ENCODE peak calls at places on chromosomes 1 and 21, in ten cellular contexts. B is sigmoid colon, O is cardiac muscle cell, U is upper lobe of right lung, F is IMR-90, J is lung, T is heart left ventricle, Z is dorsolateral prefrontal cortex, E is uterus, G is pancreas. W is an unnamed sample.

GRCh38 chr1:17304155-17304826 is 3.7 kb upstream of the PADI4 start:
- DNase-seq in B (peak), O (no peak), U (peak), F (no peak), J (no peak), T (no peak), Z (no peak), E (no peak), G (no peak), W (no peak)

GRCh38 chr1:71695084-71695483 is 587.3 kb downstream of the NEGR1 start:
- DNase-seq in B (no peak), O (no peak), U (no peak), F (no peak), J (no peak), T (no peak), Z (no peak), E (no peak), G (no peak), W (no peak)

GRCh38 chr1:46816930-46817329 is 18.1 kb downstream of the CYP4B1 start:
- DNase-seq in B (no peak), O (no peak), U (no peak), F (no peak), J (no peak), T (no peak), Z (no peak), E (no peak), G (no peak), W (no peak)

GRCh38 chr1:23696335-23696989 is 4.9 kb downstream of the RPL11 start:
- DNase-seq in B (no peak), O (peak), U (no peak), F (peak), J (no peak), T (no peak), Z (no peak), E (no peak), G (no peak), W (no peak)

GRCh38 chr1:79982218-79982617 is 975.7 kb upstream of the ADGRL4 start:
- DNase-seq in B (peak), O (peak), U (peak), F (peak), J (peak), T (peak), Z (peak), E (peak), G (peak), W (peak)

GRCh38 chr21:16124397-16125130 is 394.8 kb downstream of the USP25 start:
- DNase-seq in B (no peak), O (peak), U (no peak), F (peak), J (no peak), T (no peak), Z (no peak), E (no peak), G (no peak), W (no peak)

GRCh38 chr1:14955402-14955801 is 198.1 kb upstream of the TMEM51 start:
- DNase-seq in B (no peak), O (no peak), U (no peak), F (no peak), J (no peak), T (no peak), Z (no peak), E (no peak), G (peak), W (no peak)

GRCh38 chr1:34983700-34984355 is 1.3 kb downstream of the TMEM35B start:
- DNase-seq in B (no peak), O (peak), U (no peak), F (peak), J (no peak), T (no peak), Z (no peak), E (no peak), G (peak), W (no peak)

GRCh38 chr1:53446051-53446450 is 13.1 kb upstream of the DMRTB1 start:
- DNase-seq in B (no peak), O (no peak), U (no peak), F (no peak), J (no peak), T (no peak), Z (no peak), E (no peak), G (no peak), W (no peak)

GRCh38 chr1:211198111-211198510 is 61.1 kb upstream of the RCOR3 start:
- DNase-seq in B (no peak), O (peak), U (no peak), F (peak), J (no peak), T (no peak), Z (no peak), E (no peak), G (no peak), W (no peak)

GRCh38 chr1:108692724-108693655 is 880 bp downstream of the PRPF38B start:
- DNase-seq in B (peak), O (peak), U (peak), F (peak), J (peak), T (peak), Z (no peak), E (peak), G (peak), W (no peak)

GRCh38 chr1:230794871-230795645 is 47.9 kb downstream of the CAPN9 start:
- DNase-seq in B (no peak), O (no peak), U (no peak), F (no peak), J (no peak), T (no peak), Z (no peak), E (no peak), G (no peak), W (peak)
- TF ChIP-seq CTCF in B (no peak), O (no peak), U (no peak), F (no peak), J (no peak), T (no peak), Z (no peak), E (no peak), G (no peak), W (no peak)

GRCh38 chr1:1164361-1164700 is 9.3 kb upstream of the TTLL10 start:
- DNase-seq in B (no peak), O (no peak), U (no peak), F (no peak), J (no peak), T (no peak), Z (no peak), E (no peak), G (no peak), W (peak)
- H3K4me3 ChIP-seq in B (peak), O (no peak), U (peak), F (no peak), J (no peak), T (no peak), Z (no peak), E (no peak), G (peak), W (no peak)

DNA sequence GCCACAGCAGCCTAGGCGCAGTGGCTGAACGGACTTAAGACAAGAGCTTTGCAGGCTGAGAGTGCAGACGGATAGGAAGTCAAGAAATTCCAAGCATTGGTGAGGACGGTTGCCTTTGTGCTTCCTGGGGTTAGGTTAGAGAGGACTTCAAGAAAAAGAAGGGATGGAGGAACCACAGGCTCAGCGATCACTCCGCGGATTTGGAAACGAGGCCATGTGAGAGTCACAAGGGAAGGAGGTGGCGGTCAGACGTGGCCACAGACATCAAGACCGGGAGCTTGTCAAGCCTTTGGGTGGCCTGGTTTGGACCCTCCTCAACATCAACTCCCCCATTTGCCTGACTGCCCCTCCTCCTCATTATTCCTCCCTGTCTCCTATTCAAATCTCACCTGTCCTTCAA is 62.3 kb downstream of the NID1 start:
- DNase-seq in B (no peak), O (no peak), U (no peak), F (no peak), J (no peak), T (no peak), Z (no peak), E (no peak), G (no peak), W (no peak)
- H3K27ac ChIP-seq in B (peak), O (no peak), U (no peak), F (no peak), J (no peak), T (no peak), Z (no peak), E (peak), G (no peak), W (no peak)

GRCh38 chr21:45509566-45510465 is 32.4 kb downstream of the SLC19A1 start:
- DNase-seq in B (peak), O (no peak), U (peak), F (no peak), J (no peak), T (peak), Z (no peak), E (no peak), G (no peak), W (peak)
- TF ChIP-seq CTCF in B (no peak), O (no peak), U (no peak), F (no peak), J (no peak), T (no peak), Z (no peak), E (no peak), G (no peak), W (no peak)

GRCh38 chr21:26107439-26107838 is 63.1 kb downstream of the APP start:
- DNase-seq in B (no peak), O (no peak), U (no peak), F (no peak), J (no peak), T (no peak), Z (no peak), E (no peak), G (no peak), W (no peak)
- H3K4me3 ChIP-seq in B (no peak), O (no peak), U (no peak), F (no peak), J (no peak), T (no peak), Z (no peak), E (no peak), G (no peak), W (no peak)

DNA sequence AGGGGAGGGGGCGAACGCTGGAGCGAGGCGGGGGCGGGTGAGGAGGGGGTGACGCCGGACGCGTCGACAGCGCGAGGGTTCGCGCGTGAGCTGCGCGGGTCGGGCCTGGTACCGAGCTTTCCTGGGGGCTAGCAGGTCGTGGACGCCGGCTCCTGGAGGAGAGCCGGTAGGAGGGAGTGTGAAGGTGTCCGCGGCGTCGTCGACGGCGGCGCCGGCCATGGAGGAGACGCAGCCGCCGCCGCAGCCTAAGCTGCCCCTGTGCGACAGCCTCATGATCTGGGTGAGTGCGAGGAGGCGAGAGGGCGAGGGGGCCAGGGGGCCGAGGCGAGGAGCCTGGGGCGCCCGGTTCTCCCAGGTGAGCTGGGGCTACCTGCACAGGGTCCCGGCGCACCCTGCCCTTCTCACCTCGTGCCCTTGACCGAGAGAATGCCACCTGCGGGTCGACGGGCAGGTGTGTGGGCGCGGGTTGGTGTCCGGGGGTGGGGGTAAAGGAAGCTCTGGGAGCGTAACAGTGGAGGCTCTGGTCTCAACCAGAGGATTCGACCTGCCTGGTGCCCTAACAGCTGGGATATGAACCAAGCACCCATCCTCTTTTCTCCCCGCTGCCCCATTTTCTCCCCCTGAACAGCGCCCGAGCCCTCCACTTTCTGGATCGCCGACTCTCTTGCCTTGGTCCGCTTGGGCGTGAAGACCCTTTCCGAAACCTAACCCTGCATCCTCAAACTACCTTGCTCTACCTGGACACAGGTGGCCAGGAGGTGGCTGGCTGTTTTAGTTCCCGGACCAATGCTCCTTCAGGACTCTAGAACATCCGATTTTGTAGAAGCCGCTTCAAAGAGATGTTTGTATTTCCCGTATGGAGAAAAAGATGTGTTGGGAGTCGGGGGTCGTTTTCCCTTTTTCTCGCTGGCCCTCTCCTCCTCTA is at the start of gene HOOK1:
- DNase-seq in B (no peak), O (no peak), U (peak), F (no peak), J (no peak), T (no peak), Z (no peak), E (no peak), G (no peak), W (peak)
- H3K27ac ChIP-seq in B (no peak), O (peak), U (peak), F (no peak), J (no peak), T (no peak), Z (peak), E (no peak), G (peak), W (no peak)

GRCh38 chr21:30719401-30719800 is 824 bp upstream of the KRTAP21-3 start:
- DNase-seq in B (no peak), O (no peak), U (no peak), F (no peak), J (no peak), T (no peak), Z (no peak), E (no peak), G (no peak), W (no peak)
- TF ChIP-seq CTCF in B (no peak), O (no peak), U (no peak), F (no peak), J (no peak), T (no peak), Z (no peak), E (no peak), G (no peak), W (no peak)

W was measured in psoas muscle.